ENCODE peak calls at places on chromosomes 16 and 17, in six cellular contexts. D, V, Y, L, R and Q are unnamed samples.

GRCh38 chr17:70313450-70313849 is 144.1 kb downstream of the KCNJ2 start:
- DNase-seq in L (no peak), V (no peak), Y (no peak), R (no peak), D (no peak), Q (no peak)

GRCh38 chr16:58938856-58939255 is 204.7 kb upstream of the GOT2 start:
- DNase-seq in D (no peak), Y (no peak), L (no peak), V (no peak), R (no peak), Q (no peak)

GRCh38 chr17:42979511-42980273 is at the start of gene PTGES3L:
- DNase-seq in L (no peak), Y (peak), D (peak), R (peak), V (no peak), Q (peak)

GRCh38 chr17:57911834-57912673 is 43.2 kb downstream of the CUEDC1 start:
- DNase-seq in R (peak), D (no peak), V (no peak), Y (no peak), L (peak), Q (peak)

GRCh38 chr17:2899911-2900310 is 103.7 kb downstream of the RAP1GAP2 start:
- DNase-seq in V (no peak), R (no peak), Y (no peak), D (no peak), L (no peak), Q (no peak)

GRCh38 chr16:15464401-15465186 is 30.2 kb downstream of the BMERB1 start:
- DNase-seq in Y (no peak), R (peak), L (no peak), V (no peak), D (no peak), Q (no peak)

GRCh38 chr16:21028728-21029127 is 121.9 kb downstream of the DNAH3 start:
- DNase-seq in L (no peak), D (no peak), V (no peak), Y (no peak), R (no peak), Q (no peak)

GRCh38 chr17:19647697-19648474 is 665 bp upstream of the ALDH3A2 start:
- DNase-seq in R (peak), L (peak), V (peak), Y (peak), D (no peak), Q (peak)

GRCh38 chr16:30715777-30716445 is 16.9 kb downstream of the SRCAP start:
- DNase-seq in R (peak), L (no peak), D (no peak), Y (peak), V (peak), Q (no peak)

GRCh38 chr16:28182183-28182582 is 29.6 kb downstream of the XPO6 start:
- DNase-seq in D (no peak), R (no peak), V (no peak), L (no peak), Y (peak), Q (no peak)

GRCh38 chr17:75876938-75877751 is 1.2 kb downstream of the TRIM47 start:
- DNase-seq in R (peak), V (no peak), L (peak), Y (no peak), D (peak), Q (no peak)

GRCh38 chr16:49952386-49952785 is 72.6 kb upstream of the CNEP1R1 start:
- DNase-seq in L (no peak), V (no peak), Y (no peak), R (peak), D (no peak), Q (no peak)

GRCh38 chr16:88301431-88301830 is 81.3 kb upstream of the ZNF469 start:
- DNase-seq in R (no peak), Y (no peak), V (no peak), D (no peak), L (no peak), Q (no peak)

GRCh38 chr17:44502598-44503079 is 567 bp downstream of the GPATCH8 start:
- DNase-seq in R (peak), V (no peak), D (no peak), Y (peak), L (no peak), Q (peak)

GRCh38 chr17:32536736-32537646 is 50.2 kb downstream of the CDK5R1 start:
- DNase-seq in R (peak), V (no peak), Y (no peak), L (no peak), D (no peak), Q (no peak)

GRCh38 chr17:21289902-21290571 is 5.5 kb downstream of the MAP2K3 start:
- DNase-seq in V (no peak), Y (no peak), L (no peak), R (no peak), D (peak), Q (no peak)

GRCh38 chr16:22318690-22319358 is 21.6 kb downstream of the POLR3E start:
- DNase-seq in L (no peak), D (peak), Y (peak), V (peak), R (peak), Q (no peak)

GRCh38 chr16:11133344-11133921 is 122.6 kb downstream of the SOCS1 start:
- DNase-seq in D (no peak), V (no peak), L (no peak), Y (no peak), R (peak), Q (no peak)

GRCh38 chr16:54934536-54935410 is 4.1 kb downstream of the IRX5 start:
- DNase-seq in V (no peak), L (no peak), Y (no peak), D (peak), R (no peak), Q (no peak)

GRCh38 chr16:81405702-81406113 is 38.9 kb upstream of the CMIP start:
- DNase-seq in R (peak), V (no peak), Y (no peak), D (no peak), L (no peak), Q (no peak)

GRCh38 chr16:57607676-57608461 is 20.6 kb upstream of the ADGRG1 start:
- DNase-seq in D (no peak), R (no peak), L (no peak), V (no peak), Y (no peak), Q (no peak)

GRCh38 chr17:68455756-68456528 is 1.4 kb downstream of the WIPI1 start:
- DNase-seq in V (no peak), D (peak), L (no peak), R (peak), Y (no peak), Q (no peak)

GRCh38 chr16:15811778-15812750 is 44.8 kb downstream of the MYH11 start:
- DNase-seq in Y (no peak), R (no peak), L (no peak), V (no peak), D (no peak), Q (no peak)

GRCh38 chr17:17462048-17462824 is 14.6 kb upstream of the MED9 start:
- DNase-seq in V (no peak), D (no peak), L (no peak), Y (no peak), R (no peak), Q (no peak)

GRCh38 chr17:76681222-76682137 is 29.3 kb downstream of the MXRA7 start:
- DNase-seq in Y (peak), V (peak), L (no peak), R (peak), D (peak), Q (peak)

GRCh38 chr17:81440511-81441244 is 45.4 kb downstream of the BAHCC1 start:
- DNase-seq in Y (peak), D (peak), R (peak), L (no peak), V (no peak), Q (peak)

GRCh38 chr17:8680850-8681174 is 50.3 kb upstream of the MYH10 start:
- DNase-seq in L (no peak), R (no peak), Y (no peak), D (no peak), V (no peak), Q (no peak)

GRCh38 chr16:23505942-23506605 is 4.2 kb downstream of the GGA2 start:
- DNase-seq in Y (peak), V (no peak), L (no peak), R (peak), D (no peak), Q (no peak)

GRCh38 chr16:80041399-80041798 is 440.9 kb upstream of the MAF start:
- DNase-seq in R (no peak), D (peak), Y (no peak), L (no peak), V (no peak), Q (no peak)

GRCh38 chr16:67294927-67295326 is 15.6 kb downstream of the PLEKHG4 start:
- DNase-seq in Y (no peak), V (no peak), R (no peak), D (no peak), L (no peak), Q (no peak)

GRCh38 chr16:30533146-30533522 is 1.5 kb downstream of the ZNF747 start:
- DNase-seq in L (no peak), Y (no peak), D (no peak), R (no peak), V (no peak), Q (no peak)

GRCh38 chr17:21031756-21032396 is 10.9 kb downstream of the USP22 start:
- DNase-seq in Y (no peak), L (no peak), V (no peak), R (no peak), D (no peak), Q (no peak)

GRCh38 chr16:2212362-2213324 is 2.0 kb upstream of the BRICD5 start:
- DNase-seq in Y (no peak), R (no peak), L (no peak), V (no peak), D (no peak), Q (no peak)

GRCh38 chr17:45575126-45575885 is 84.8 kb upstream of the PLEKHM1 start:
- DNase-seq in R (no peak), V (no peak), L (no peak), Y (peak), D (no peak), Q (no peak)

GRCh38 chr17:43772877-43773648 is 5.7 kb downstream of the DUSP3 start:
- DNase-seq in L (no peak), D (no peak), Y (no peak), V (no peak), R (no peak), Q (no peak)

GRCh38 chr16:54489225-54489781 is 202.7 kb upstream of the IRX3 start:
- DNase-seq in R (no peak), Y (no peak), D (no peak), L (no peak), V (no peak), Q (no peak)

GRCh38 chr16:69393898-69394849 is 8.4 kb upstream of the TERF2 start:
- DNase-seq in D (no peak), Y (no peak), V (no peak), L (no peak), R (no peak), Q (no peak)

GRCh38 chr16:67245189-67245585 is 2.1 kb downstream of the FHOD1 start:
- DNase-seq in Y (no peak), R (no peak), L (no peak), V (no peak), D (no peak), Q (no peak)